ENCODE peak calls at places on chromosomes 4 and X, in five cellular contexts. J is MCF 10A, G is foreskin fibroblast, F is hypothalamus, I is fibroblast of mammary gland. U is an unnamed sample.

GRCh38 chr4:184024637-184025036 is 119.5 kb downstream of the STOX2 start:
- DNase-seq in J (no peak), G (no peak), F (no peak), I (no peak), U (no peak)

GRCh38 chr4:6377626-6378492 is 94.6 kb downstream of the PPP2R2C start:
- DNase-seq in J (no peak), G (no peak), F (no peak), I (no peak), U (no peak)

GRCh38 chr4:143554728-143555597 is 41.5 kb downstream of the SMARCA5 start:
- DNase-seq in J (no peak), G (no peak), F (no peak), I (no peak), U (no peak)

GRCh38 chr4:15736514-15737050 is 33.7 kb downstream of the BST1 start:
- DNase-seq in J (no peak), G (no peak), F (no peak), I (no peak), U (no peak)

GRCh38 chr4:148397006-148397673 is 45.1 kb downstream of the NR3C2 start:
- DNase-seq in J (no peak), G (no peak), F (no peak), I (no peak), U (no peak)

GRCh38 chrX:139898334-139898733 is 34.5 kb downstream of the ATP11C start:
- DNase-seq in J (no peak), G (no peak), F (no peak), I (no peak), U (no peak)

GRCh38 chr4:36841583-36842326 is 402.8 kb upstream of the NWD2 start:
- DNase-seq in J (peak; percentile 73), G (no peak), F (no peak), I (no peak), U (peak; percentile 66)

GRCh38 chrX:132741706-132742105 is 216.7 kb downstream of the HS6ST2 start:
- DNase-seq in J (peak; percentile 32), G (no peak), F (no peak), I (peak; percentile 12), U (no peak)

GRCh38 chr4:159097785-159098184 is 5.1 kb upstream of the RAPGEF2 start:
- DNase-seq in J (no peak), G (no peak), F (no peak), I (no peak), U (no peak)

GRCh38 chr4:140094701-140095420 is 59.1 kb downstream of the MAML3 start:
- DNase-seq in J (no peak), G (no peak), F (peak; percentile 24), I (no peak), U (peak; percentile 72)

GRCh38 chrX:103831342-103831802 is 685 bp downstream of the RAB9B start:
- DNase-seq in J (peak; percentile 53), G (no peak), F (peak; percentile 20), I (no peak), U (no peak)

GRCh38 chrX:5409106-5409505 is 819.6 kb downstream of the NLGN4X start:
- DNase-seq in J (no peak), G (no peak), F (no peak), I (no peak), U (no peak)

GRCh38 chr4:1717129-1718094 is 3.7 kb downstream of the TMEM129 start:
- DNase-seq in J (no peak), G (no peak), F (no peak), I (no peak), U (no peak)

GRCh38 chr4:184815046-184815877 is 10.5 kb downstream of the ACSL1 start:
- DNase-seq in J (peak; percentile 96), G (peak; percentile 55), F (peak; percentile 16), I (peak; percentile 80), U (peak; percentile 79)